ENCODE peak calls at places on chromosomes 13 and 19, in nine cellular contexts. One of them, this sample, is unnamed.

GRCh38 chr13:90483906-90484305 is 863.6 kb upstream of the MIR17HG start:
- DNase-seq in transverse colon: no peak
- DNase-seq in breast epithelium: no peak
- DNase-seq in GM23338: no peak
- DNase-seq in endothelial cell of umbilical vein: no peak
- DNase-seq in upper lobe of left lung: no peak
- DNase-seq in stomach: no peak
- DNase-seq in H1: no peak
- DNase-seq in HepG2: no peak
- DNase-seq in this sample: no peak

GRCh38 chr13:42272115-42272756 is at the start of gene AKAP11:
- DNase-seq in transverse colon: peak; percentile 51
- DNase-seq in breast epithelium: peak; percentile 52
- DNase-seq in GM23338: peak; percentile 73
- DNase-seq in endothelial cell of umbilical vein: peak; percentile 65
- DNase-seq in upper lobe of left lung: peak; percentile 34
- DNase-seq in stomach: peak; percentile 45
- DNase-seq in H1: peak; percentile 73
- DNase-seq in HepG2: peak; percentile 15
- DNase-seq in this sample: peak; percentile 26

GRCh38 chr19:13031917-13032623 is 36.8 kb downstream of the NFIX start:
- DNase-seq in transverse colon: no peak
- DNase-seq in breast epithelium: no peak
- DNase-seq in GM23338: no peak
- DNase-seq in endothelial cell of umbilical vein: no peak
- DNase-seq in upper lobe of left lung: no peak
- DNase-seq in stomach: no peak
- DNase-seq in H1: no peak
- DNase-seq in HepG2: peak; percentile 87
- DNase-seq in this sample: no peak

GRCh38 chr19:45883881-45884681 is 1.9 kb downstream of the IRF2BP1 start:
- DNase-seq in transverse colon: no peak
- DNase-seq in breast epithelium: no peak
- DNase-seq in GM23338: no peak
- DNase-seq in endothelial cell of umbilical vein: no peak
- DNase-seq in upper lobe of left lung: no peak
- DNase-seq in stomach: peak; percentile 43
- DNase-seq in H1: no peak
- DNase-seq in HepG2: no peak
- DNase-seq in this sample: no peak

GRCh38 chr19:11191273-11191755 is 6.0 kb downstream of the KANK2 start:
- DNase-seq in transverse colon: peak; percentile 50
- DNase-seq in breast epithelium: no peak
- DNase-seq in GM23338: peak; percentile 42
- DNase-seq in endothelial cell of umbilical vein: peak; percentile 40
- DNase-seq in upper lobe of left lung: peak; percentile 71
- DNase-seq in stomach: peak; percentile 36
- DNase-seq in H1: peak; percentile 59
- DNase-seq in HepG2: no peak
- DNase-seq in this sample: no peak

GRCh38 chr13:80109313-80109712 is 231.6 kb downstream of the SPRY2 start:
- DNase-seq in transverse colon: no peak
- DNase-seq in breast epithelium: no peak
- DNase-seq in GM23338: no peak
- DNase-seq in endothelial cell of umbilical vein: peak; percentile 36
- DNase-seq in upper lobe of left lung: no peak
- DNase-seq in stomach: no peak
- DNase-seq in H1: no peak
- DNase-seq in HepG2: no peak
- DNase-seq in this sample: no peak

GRCh38 chr19:52140077-52140710 is 456 bp upstream of the ZNF616 start:
- DNase-seq in transverse colon: no peak
- DNase-seq in breast epithelium: no peak
- DNase-seq in GM23338: no peak
- DNase-seq in endothelial cell of umbilical vein: no peak
- DNase-seq in upper lobe of left lung: no peak
- DNase-seq in stomach: no peak
- DNase-seq in H1: no peak
- DNase-seq in HepG2: peak; percentile 54
- DNase-seq in this sample: peak; percentile 20

GRCh38 chr13:21528616-21529015 is 69.5 kb upstream of the ZDHHC20 start:
- DNase-seq in transverse colon: no peak
- DNase-seq in breast epithelium: no peak
- DNase-seq in GM23338: no peak
- DNase-seq in endothelial cell of umbilical vein: no peak
- DNase-seq in upper lobe of left lung: no peak
- DNase-seq in stomach: no peak
- DNase-seq in H1: no peak
- DNase-seq in HepG2: no peak
- DNase-seq in this sample: no peak

GRCh38 chr13:31236211-31236786 is 36.5 kb downstream of the B3GLCT start:
- DNase-seq in transverse colon: no peak
- DNase-seq in breast epithelium: no peak
- DNase-seq in GM23338: peak; percentile 74
- DNase-seq in endothelial cell of umbilical vein: peak; percentile 38
- DNase-seq in upper lobe of left lung: no peak
- DNase-seq in stomach: no peak
- DNase-seq in H1: no peak
- DNase-seq in HepG2: peak; percentile 31
- DNase-seq in this sample: no peak

DNA sequence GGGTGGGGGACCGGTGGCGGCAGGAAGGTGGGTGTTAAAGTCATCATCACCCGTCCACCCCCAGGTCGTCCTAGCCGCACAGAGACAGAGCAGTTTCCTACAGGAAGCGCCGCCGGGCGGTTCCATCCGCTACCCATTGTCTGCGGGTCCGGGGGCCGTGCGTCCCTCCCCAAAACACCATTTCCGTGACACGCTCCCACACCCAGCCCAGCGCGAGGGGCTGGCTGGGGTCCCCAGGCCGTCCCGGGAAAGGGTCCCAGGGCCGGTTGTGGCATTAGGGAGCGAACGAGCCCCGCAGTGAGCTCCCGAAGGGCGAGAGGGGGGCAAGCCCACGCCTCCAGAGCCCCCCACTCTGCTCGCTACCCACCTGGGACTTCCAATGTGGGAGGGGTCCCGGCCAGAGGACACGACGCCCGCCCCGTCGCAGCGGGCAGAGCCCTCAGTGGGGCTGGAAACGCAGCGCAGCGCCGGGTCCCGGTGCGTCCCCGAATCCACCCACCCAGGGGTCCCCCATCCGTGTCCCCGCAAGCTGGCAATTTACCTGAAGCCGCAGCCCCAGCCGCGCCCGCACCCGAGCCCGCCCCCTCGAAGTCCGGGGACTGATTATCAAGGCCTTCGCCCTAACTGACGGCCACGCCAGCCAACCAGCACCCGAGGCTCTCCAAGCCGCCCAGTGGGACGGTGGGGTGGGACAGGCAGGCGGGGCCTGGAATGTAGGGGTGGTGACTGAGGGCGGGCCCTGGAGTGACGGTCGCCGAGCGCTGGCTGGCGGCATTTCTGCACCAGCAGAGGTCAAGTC is at the start of gene KANK3:
- DNase-seq in transverse colon: peak; percentile 95
- DNase-seq in breast epithelium: peak; percentile 92
- DNase-seq in GM23338: peak; percentile 100
- DNase-seq in endothelial cell of umbilical vein: peak; percentile 94
- DNase-seq in upper lobe of left lung: peak; percentile 98
- DNase-seq in stomach: peak; percentile 98
- DNase-seq in H1: peak; percentile 99
- DNase-seq in HepG2: peak; percentile 90
- DNase-seq in this sample: peak; percentile 91
- TF ChIP-seq POLR2AphosphoS5 in transverse colon: peak; percentile 52
- TF ChIP-seq POLR2AphosphoS5 in breast epithelium: peak; percentile 58
- TF ChIP-seq POLR2AphosphoS5 in GM23338: peak; percentile 76
- TF ChIP-seq POLR2AphosphoS5 in endothelial cell of umbilical vein: peak; percentile 62
- TF ChIP-seq POLR2AphosphoS5 in upper lobe of left lung: peak; percentile 95
- TF ChIP-seq POLR2AphosphoS5 in stomach: peak; percentile 45
- TF ChIP-seq POLR2AphosphoS5 in H1: no peak
- TF ChIP-seq POLR2AphosphoS5 in HepG2: no peak
- TF ChIP-seq POLR2AphosphoS5 in this sample: peak; percentile 90

DNA sequence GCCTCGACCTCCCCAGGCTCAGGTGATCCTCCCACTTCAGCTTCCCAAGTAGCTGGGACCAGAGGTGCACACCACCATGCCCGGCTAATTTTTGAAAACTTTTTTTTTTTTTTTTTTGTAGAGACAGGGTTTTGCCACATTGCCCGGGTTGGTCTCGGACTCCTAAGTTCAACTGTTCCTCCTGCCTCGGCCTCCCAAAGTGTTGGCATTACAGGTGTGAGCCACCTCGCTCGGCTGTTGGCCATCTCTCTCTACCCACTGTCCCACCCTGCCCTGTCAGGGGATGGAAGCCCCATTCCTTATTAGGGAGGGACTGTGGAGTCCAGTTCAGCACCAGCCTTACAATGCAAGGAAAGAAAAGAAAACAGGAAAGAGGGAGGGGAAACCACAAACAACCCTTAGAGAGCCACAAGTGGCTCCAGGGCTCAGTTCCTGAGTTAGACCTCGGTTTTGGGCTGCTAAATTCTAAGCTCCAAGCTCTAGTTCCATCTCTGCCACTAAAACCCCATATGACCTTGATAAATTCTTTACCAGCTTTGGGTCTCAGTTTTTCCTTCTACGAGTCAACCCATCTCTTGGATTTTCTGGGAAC is 31.7 kb downstream of the ACTL9 start:
- DNase-seq in transverse colon: no peak
- DNase-seq in breast epithelium: no peak
- DNase-seq in GM23338: no peak
- DNase-seq in endothelial cell of umbilical vein: no peak
- DNase-seq in upper lobe of left lung: no peak
- DNase-seq in stomach: no peak
- DNase-seq in H1: no peak
- DNase-seq in HepG2: no peak
- DNase-seq in this sample: no peak
- TF ChIP-seq POLR2AphosphoS5 in transverse colon: no peak
- TF ChIP-seq POLR2AphosphoS5 in breast epithelium: no peak
- TF ChIP-seq POLR2AphosphoS5 in GM23338: no peak
- TF ChIP-seq POLR2AphosphoS5 in endothelial cell of umbilical vein: no peak
- TF ChIP-seq POLR2AphosphoS5 in upper lobe of left lung: no peak
- TF ChIP-seq POLR2AphosphoS5 in stomach: no peak
- TF ChIP-seq POLR2AphosphoS5 in H1: no peak
- TF ChIP-seq POLR2AphosphoS5 in HepG2: no peak
- TF ChIP-seq POLR2AphosphoS5 in this sample: no peak

GRCh38 chr19:18851673-18852325 is 20.0 kb downstream of the UPF1 start:
- DNase-seq in transverse colon: no peak
- DNase-seq in breast epithelium: no peak
- DNase-seq in GM23338: no peak
- DNase-seq in endothelial cell of umbilical vein: no peak
- DNase-seq in upper lobe of left lung: no peak
- DNase-seq in stomach: no peak
- DNase-seq in H1: no peak
- DNase-seq in HepG2: no peak
- DNase-seq in this sample: no peak

GRCh38 chr19:18848860-18849661 is 17.3 kb downstream of the UPF1 start:
- DNase-seq in transverse colon: peak; percentile 49
- DNase-seq in breast epithelium: no peak
- DNase-seq in GM23338: no peak
- DNase-seq in endothelial cell of umbilical vein: peak; percentile 88
- DNase-seq in upper lobe of left lung: peak; percentile 79
- DNase-seq in stomach: no peak
- DNase-seq in H1: no peak
- DNase-seq in HepG2: no peak
- DNase-seq in this sample: peak; percentile 61

GRCh38 chr19:18849838-18850400 is 18.2 kb downstream of the UPF1 start:
- DNase-seq in transverse colon: no peak
- DNase-seq in breast epithelium: no peak
- DNase-seq in GM23338: no peak
- DNase-seq in endothelial cell of umbilical vein: no peak
- DNase-seq in upper lobe of left lung: no peak
- DNase-seq in stomach: no peak
- DNase-seq in H1: no peak
- DNase-seq in HepG2: no peak
- DNase-seq in this sample: no peak

GRCh38 chr19:18852634-18853033 is 20.9 kb downstream of the UPF1 start:
- DNase-seq in transverse colon: no peak
- DNase-seq in breast epithelium: no peak
- DNase-seq in GM23338: no peak
- DNase-seq in endothelial cell of umbilical vein: no peak
- DNase-seq in upper lobe of left lung: no peak
- DNase-seq in stomach: no peak
- DNase-seq in H1: no peak
- DNase-seq in HepG2: no peak
- DNase-seq in this sample: no peak

GRCh38 chr19:18850560-18851375 is 19.0 kb downstream of the UPF1 start:
- DNase-seq in transverse colon: no peak
- DNase-seq in breast epithelium: no peak
- DNase-seq in GM23338: no peak
- DNase-seq in endothelial cell of umbilical vein: peak; percentile 31
- DNase-seq in upper lobe of left lung: no peak
- DNase-seq in stomach: no peak
- DNase-seq in H1: no peak
- DNase-seq in HepG2: no peak
- DNase-seq in this sample: no peak
- TF ChIP-seq POLR2AphosphoS5 in transverse colon: no peak
- TF ChIP-seq POLR2AphosphoS5 in breast epithelium: no peak
- TF ChIP-seq POLR2AphosphoS5 in GM23338: no peak
- TF ChIP-seq POLR2AphosphoS5 in endothelial cell of umbilical vein: no peak
- TF ChIP-seq POLR2AphosphoS5 in upper lobe of left lung: no peak
- TF ChIP-seq POLR2AphosphoS5 in stomach: no peak
- TF ChIP-seq POLR2AphosphoS5 in H1: no peak
- TF ChIP-seq POLR2AphosphoS5 in HepG2: no peak
- TF ChIP-seq POLR2AphosphoS5 in this sample: peak; percentile 49

DNA sequence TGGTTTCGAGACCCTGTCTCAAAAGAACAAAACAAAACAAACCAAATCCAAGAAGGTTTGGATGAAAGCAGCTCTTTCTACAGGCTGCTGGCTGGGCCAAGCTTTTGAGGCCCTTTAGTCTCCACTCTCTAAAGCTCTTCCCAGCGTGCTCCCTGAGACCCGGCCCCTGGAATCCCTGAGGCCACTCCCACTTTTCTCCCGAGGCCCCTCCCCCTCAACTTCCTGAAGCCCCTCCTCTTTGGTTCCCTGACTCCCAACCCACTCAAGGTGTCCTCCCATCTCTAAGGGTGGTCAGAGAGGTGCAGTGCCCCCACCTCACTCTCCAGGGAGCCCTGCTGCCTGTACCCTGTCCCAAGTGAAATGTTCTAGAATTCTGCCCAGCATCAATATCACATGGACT is 10.6 kb downstream of the ERICH6B start:
- DNase-seq in transverse colon: no peak
- DNase-seq in breast epithelium: no peak
- DNase-seq in GM23338: peak; percentile 45
- DNase-seq in endothelial cell of umbilical vein: no peak
- DNase-seq in upper lobe of left lung: no peak
- DNase-seq in stomach: no peak
- DNase-seq in H1: no peak
- DNase-seq in HepG2: no peak
- DNase-seq in this sample: no peak
- TF ChIP-seq POLR2AphosphoS5 in transverse colon: no peak
- TF ChIP-seq POLR2AphosphoS5 in breast epithelium: no peak
- TF ChIP-seq POLR2AphosphoS5 in GM23338: no peak
- TF ChIP-seq POLR2AphosphoS5 in endothelial cell of umbilical vein: no peak
- TF ChIP-seq POLR2AphosphoS5 in upper lobe of left lung: no peak
- TF ChIP-seq POLR2AphosphoS5 in stomach: no peak
- TF ChIP-seq POLR2AphosphoS5 in H1: no peak
- TF ChIP-seq POLR2AphosphoS5 in HepG2: no peak
- TF ChIP-seq POLR2AphosphoS5 in this sample: no peak